ENCODE peak calls at places on chromosomes 2 and 18, in four cellular contexts. One of them, this sample, is unnamed.

GRCh38 chr2:150062416-150062815 is 425.1 kb downstream of the RND3 start:
- DNase-seq in WTC11: no peak
- DNase-seq in K562: no peak
- DNase-seq in HepG2: no peak
- DNase-seq in this sample: no peak

GRCh38 chr2:227370791-227371312 is 8.3 kb downstream of the TM4SF20 start:
- DNase-seq in HepG2: peak; percentile 33
- DNase-seq in K562: no peak
- DNase-seq in WTC11: no peak
- DNase-seq in this sample: no peak

GRCh38 chr2:41414486-41415230 is 633.2 kb upstream of the PKDCC start:
- DNase-seq in HepG2: peak; percentile 56
- DNase-seq in WTC11: peak; percentile 21
- DNase-seq in K562: peak; percentile 16
- DNase-seq in this sample: peak; percentile 5

GRCh38 chr2:8312221-8312620 is 369.6 kb upstream of the ID2 start:
- DNase-seq in WTC11: no peak
- DNase-seq in HepG2: no peak
- DNase-seq in K562: no peak
- DNase-seq in this sample: no peak

GRCh38 chr2:20629581-20630291 is 21.2 kb downstream of the HS1BP3 start:
- DNase-seq in K562: no peak
- DNase-seq in HepG2: no peak
- DNase-seq in WTC11: no peak
- DNase-seq in this sample: no peak

GRCh38 chr2:231865222-231865621 is 61.0 kb downstream of the NPPC start:
- DNase-seq in WTC11: no peak
- DNase-seq in HepG2: no peak
- DNase-seq in K562: no peak
- DNase-seq in this sample: no peak

GRCh38 chr2:145569108-145569507 is 1049.2 kb upstream of the ZEB2 start:
- DNase-seq in K562: peak; percentile 6
- DNase-seq in WTC11: no peak
- DNase-seq in HepG2: no peak
- DNase-seq in this sample: no peak

GRCh38 chr2:237181844-237182243 is 96.2 kb downstream of the COPS8 start:
- DNase-seq in K562: no peak
- DNase-seq in WTC11: no peak
- DNase-seq in HepG2: no peak
- DNase-seq in this sample: no peak

GRCh38 chr2:8064608-8065007 is 617.2 kb upstream of the ID2 start:
- DNase-seq in WTC11: no peak
- DNase-seq in K562: no peak
- DNase-seq in HepG2: no peak
- DNase-seq in this sample: no peak

GRCh38 chr2:120675460-120676130 is 60.1 kb upstream of the GLI2 start:
- DNase-seq in WTC11: peak; percentile 84
- DNase-seq in HepG2: peak; percentile 50
- DNase-seq in K562: peak; percentile 55
- DNase-seq in this sample: no peak

GRCh38 chr2:240688563-240688919 is 3.1 kb upstream of the AQP12A start:
- DNase-seq in K562: no peak
- DNase-seq in WTC11: no peak
- DNase-seq in HepG2: no peak
- DNase-seq in this sample: no peak

GRCh38 chr18:79692886-79693285 is 13.3 kb downstream of the CTDP1 start:
- DNase-seq in K562: no peak
- DNase-seq in WTC11: no peak
- DNase-seq in HepG2: no peak
- DNase-seq in this sample: no peak

GRCh38 chr2:216696751-216697560 is 1.6 kb upstream of the IGFBP5 start:
- DNase-seq in HepG2: no peak
- DNase-seq in WTC11: no peak
- DNase-seq in K562: peak; percentile 30
- DNase-seq in this sample: no peak

GRCh38 chr18:43533371-43533770 is 256.1 kb upstream of the SYT4 start:
- DNase-seq in HepG2: no peak
- DNase-seq in WTC11: no peak
- DNase-seq in K562: no peak
- DNase-seq in this sample: no peak

GRCh38 chr2:128436498-128437180 is 118.0 kb upstream of the HS6ST1 start:
- DNase-seq in HepG2: no peak
- DNase-seq in WTC11: no peak
- DNase-seq in K562: no peak
- DNase-seq in this sample: no peak

GRCh38 chr2:134411828-134412638 is 158.2 kb downstream of the MGAT5 start:
- DNase-seq in WTC11: peak; percentile 64
- DNase-seq in HepG2: peak; percentile 100
- DNase-seq in K562: peak; percentile 66
- DNase-seq in this sample: peak; percentile 86

GRCh38 chr2:98463988-98464771 is 19.5 kb downstream of the INPP4A start:
- DNase-seq in K562: peak; percentile 51
- DNase-seq in WTC11: no peak
- DNase-seq in HepG2: no peak
- DNase-seq in this sample: no peak

GRCh38 chr18:57210101-57210661 is 63.3 kb downstream of the BOD1L2 start:
- DNase-seq in K562: peak; percentile 12
- DNase-seq in WTC11: peak; percentile 52
- DNase-seq in HepG2: peak; percentile 45
- DNase-seq in this sample: no peak

GRCh38 chr2:48545244-48545643 is 15.3 kb downstream of the STON1 start:
- DNase-seq in WTC11: peak; percentile 35
- DNase-seq in K562: peak; percentile 86
- DNase-seq in HepG2: peak; percentile 66
- DNase-seq in this sample: no peak

GRCh38 chr2:218024871-218025270 is 22.1 kb upstream of the TNS1 start:
- DNase-seq in WTC11: no peak
- DNase-seq in K562: no peak
- DNase-seq in HepG2: no peak
- DNase-seq in this sample: no peak

GRCh38 chr2:167355796-167356195 is 467.5 kb downstream of the XIRP2 start:
- DNase-seq in K562: no peak
- DNase-seq in HepG2: no peak
- DNase-seq in WTC11: no peak
- DNase-seq in this sample: no peak

GRCh38 chr2:164717000-164717597 is 95.8 kb upstream of the GRB14 start:
- DNase-seq in HepG2: peak; percentile 50
- DNase-seq in WTC11: no peak
- DNase-seq in K562: peak; percentile 42
- DNase-seq in this sample: no peak

GRCh38 chr2:219175928-219176817 is 552 bp downstream of the CNPPD1 start:
- DNase-seq in WTC11: peak; percentile 64
- DNase-seq in HepG2: no peak
- DNase-seq in K562: peak; percentile 39
- DNase-seq in this sample: no peak

GRCh38 chr2:113831156-113831555 is 58.7 kb upstream of the ACTR3 start:
- DNase-seq in K562: peak; percentile 30
- DNase-seq in HepG2: no peak
- DNase-seq in WTC11: no peak
- DNase-seq in this sample: no peak

GRCh38 chr2:85318222-85319182 is 9.3 kb downstream of the TGOLN2 start:
- DNase-seq in K562: no peak
- DNase-seq in HepG2: no peak
- DNase-seq in WTC11: no peak
- DNase-seq in this sample: no peak

GRCh38 chr2:101895819-101896322 is 95.9 kb upstream of the IL1R2 start:
- DNase-seq in K562: no peak
- DNase-seq in WTC11: no peak
- DNase-seq in HepG2: no peak
- DNase-seq in this sample: no peak

GRCh38 chr2:72144412-72144745 is 3.3 kb downstream of the CYP26B1 start:
- DNase-seq in WTC11: no peak
- DNase-seq in HepG2: no peak
- DNase-seq in K562: no peak
- DNase-seq in this sample: no peak

GRCh38 chr2:209773377-209773776 is 1.7 kb downstream of the UNC80 start:
- DNase-seq in K562: no peak
- DNase-seq in HepG2: no peak
- DNase-seq in WTC11: no peak
- DNase-seq in this sample: no peak

GRCh38 chr2:73812635-73813034 is 16.1 kb upstream of the STAMBP start:
- DNase-seq in K562: no peak
- DNase-seq in HepG2: no peak
- DNase-seq in WTC11: no peak
- DNase-seq in this sample: no peak

GRCh38 chr2:167332358-167332757 is 444.1 kb downstream of the XIRP2 start:
- DNase-seq in HepG2: no peak
- DNase-seq in K562: no peak
- DNase-seq in WTC11: no peak
- DNase-seq in this sample: no peak

GRCh38 chr18:65721634-65722033 is 29.2 kb upstream of the CDH7 start:
- DNase-seq in HepG2: no peak
- DNase-seq in K562: no peak
- DNase-seq in WTC11: no peak
- DNase-seq in this sample: no peak

GRCh38 chr18:59300676-59301285 is 17.7 kb downstream of the CPLX4 start:
- DNase-seq in WTC11: no peak
- DNase-seq in HepG2: no peak
- DNase-seq in K562: no peak
- DNase-seq in this sample: no peak

GRCh38 chr2:73896362-73897239 is 3.8 kb downstream of the ACTG2 start:
- DNase-seq in HepG2: no peak
- DNase-seq in WTC11: no peak
- DNase-seq in K562: no peak
- DNase-seq in this sample: peak; percentile 68

GRCh38 chr2:191739194-191739593 is 61.3 kb downstream of the NABP1 start:
- DNase-seq in K562: no peak
- DNase-seq in WTC11: no peak
- DNase-seq in HepG2: no peak
- DNase-seq in this sample: no peak

GRCh38 chr2:239369631-239370161 is 31.1 kb downstream of the HDAC4 start:
- DNase-seq in HepG2: no peak
- DNase-seq in K562: no peak
- DNase-seq in WTC11: no peak
- DNase-seq in this sample: peak; percentile 83

GRCh38 chr2:120109186-120110061 is 96.5 kb downstream of the EPB41L5 start:
- DNase-seq in WTC11: no peak
- DNase-seq in K562: peak; percentile 23
- DNase-seq in HepG2: peak; percentile 55
- DNase-seq in this sample: peak; percentile 19

GRCh38 chr2:120747281-120747680 is 11.6 kb downstream of the GLI2 start:
- DNase-seq in HepG2: no peak
- DNase-seq in K562: no peak
- DNase-seq in WTC11: no peak
- DNase-seq in this sample: no peak

GRCh38 chr2:236577481-236578410 is 8.1 kb downstream of the ACKR3 start:
- DNase-seq in WTC11: no peak
- DNase-seq in HepG2: no peak
- DNase-seq in K562: no peak
- DNase-seq in this sample: no peak

GRCh38 chr2:171310889-171311288 is 122.9 kb downstream of the METTL8 start:
- DNase-seq in HepG2: peak; percentile 35
- DNase-seq in K562: no peak
- DNase-seq in WTC11: no peak
- DNase-seq in this sample: no peak

GRCh38 chr2:142100967-142101366 is 29.8 kb downstream of the LRP1B start:
- DNase-seq in K562: no peak
- DNase-seq in HepG2: no peak
- DNase-seq in WTC11: no peak
- DNase-seq in this sample: no peak
- TF ChIP-seq TCF7 in K562: no peak
- TF ChIP-seq TCF7 in HepG2: no peak
- TF ChIP-seq TCF7 in WTC11: no peak
- TF ChIP-seq TCF7 in this sample: no peak

GRCh38 chr2:111983478-111984212 is 71.4 kb upstream of the TMEM87B start:
- DNase-seq in HepG2: no peak
- DNase-seq in K562: no peak
- DNase-seq in WTC11: no peak
- DNase-seq in this sample: no peak

GRCh38 chr2:111981666-111982065 is 73.4 kb upstream of the TMEM87B start:
- DNase-seq in WTC11: no peak
- DNase-seq in HepG2: no peak
- DNase-seq in K562: no peak
- DNase-seq in this sample: no peak

GRCh38 chr2:111984213-111984604 is 70.9 kb upstream of the TMEM87B start:
- DNase-seq in HepG2: no peak
- DNase-seq in K562: no peak
- DNase-seq in WTC11: no peak
- DNase-seq in this sample: no peak

GRCh38 chr2:111985514-111985913 is 69.6 kb upstream of the TMEM87B start:
- DNase-seq in K562: no peak
- DNase-seq in WTC11: no peak
- DNase-seq in HepG2: no peak
- DNase-seq in this sample: no peak

GRCh38 chr2:111982822-111983221 is 72.2 kb upstream of the TMEM87B start:
- DNase-seq in HepG2: no peak
- DNase-seq in K562: no peak
- DNase-seq in WTC11: no peak
- DNase-seq in this sample: no peak
- TF ChIP-seq TCF7 in HepG2: no peak
- TF ChIP-seq TCF7 in K562: no peak
- TF ChIP-seq TCF7 in WTC11: no peak
- TF ChIP-seq TCF7 in this sample: peak; percentile 30

DNA sequence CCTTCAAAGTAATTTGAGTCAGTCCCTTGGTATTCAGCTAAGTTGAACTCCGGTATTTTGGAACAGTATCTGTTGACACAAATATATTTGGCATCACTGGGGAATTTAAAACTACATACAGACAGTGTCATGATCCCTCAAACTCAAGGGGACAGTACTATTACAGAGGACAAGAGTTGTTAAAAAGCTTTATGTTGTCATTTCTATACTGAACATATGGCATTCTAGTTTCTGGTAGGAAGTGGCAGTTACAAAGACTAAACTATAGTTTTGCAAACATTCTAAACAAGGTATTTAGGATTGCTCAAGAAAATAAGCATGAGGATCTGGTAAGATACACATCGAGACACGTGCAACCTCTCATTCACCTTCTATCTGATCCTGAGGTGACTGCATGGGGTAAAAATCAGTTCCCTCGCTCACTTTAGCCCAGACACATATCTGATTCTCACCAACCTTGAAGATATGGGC is 16.6 kb upstream of the CCNYL1 start:
- DNase-seq in K562: no peak
- DNase-seq in HepG2: no peak
- DNase-seq in WTC11: no peak
- DNase-seq in this sample: no peak
- TF ChIP-seq TCF7 in K562: no peak
- TF ChIP-seq TCF7 in HepG2: no peak
- TF ChIP-seq TCF7 in WTC11: no peak
- TF ChIP-seq TCF7 in this sample: no peak

GRCh38 chr18:63447066-63447465 is 24.8 kb upstream of the VPS4B start:
- DNase-seq in K562: no peak
- DNase-seq in HepG2: no peak
- DNase-seq in WTC11: no peak
- DNase-seq in this sample: no peak

GRCh38 chr18:63443820-63444219 is 21.5 kb upstream of the VPS4B start:
- DNase-seq in WTC11: no peak
- DNase-seq in HepG2: no peak
- DNase-seq in K562: no peak
- DNase-seq in this sample: no peak

GRCh38 chr18:63446266-63446665 is 24.0 kb upstream of the VPS4B start:
- DNase-seq in WTC11: no peak
- DNase-seq in K562: no peak
- DNase-seq in HepG2: no peak
- DNase-seq in this sample: no peak

GRCh38 chr18:63445067-63445466 is 22.8 kb upstream of the VPS4B start:
- DNase-seq in HepG2: no peak
- DNase-seq in K562: no peak
- DNase-seq in WTC11: no peak
- DNase-seq in this sample: no peak

GRCh38 chr18:63444567-63444966 is 22.3 kb upstream of the VPS4B start:
- DNase-seq in K562: no peak
- DNase-seq in WTC11: no peak
- DNase-seq in HepG2: no peak
- DNase-seq in this sample: no peak
- TF ChIP-seq TCF7 in K562: no peak
- TF ChIP-seq TCF7 in WTC11: no peak
- TF ChIP-seq TCF7 in HepG2: no peak
- TF ChIP-seq TCF7 in this sample: no peak

This sample was measured in GM12878.